ENCODE peak calls at places on chromosomes 6 and 20, in nine cellular contexts. One of them, this sample, is unnamed.

GRCh38 chr6:99611148-99611547 is 4.5 kb downstream of the PRDM13 start:
- DNase-seq in endothelial cell: no peak
- DNase-seq in lower lobe of right lung: no peak
- DNase-seq in RWPE1: no peak
- DNase-seq in astrocyte of the spinal cord: no peak
- DNase-seq in B cell: no peak
- DNase-seq in Calu3: no peak
- DNase-seq in neural crest cell: no peak
- DNase-seq in foreskin fibroblast: no peak
- DNase-seq in this sample: no peak

GRCh38 chr6:30646450-30647038 is 389 bp upstream of the C6orf136 start:
- DNase-seq in endothelial cell: peak; percentile 17
- DNase-seq in lower lobe of right lung: peak; percentile 97
- DNase-seq in RWPE1: no peak
- DNase-seq in astrocyte of the spinal cord: no peak
- DNase-seq in B cell: peak; percentile 95
- DNase-seq in Calu3: no peak
- DNase-seq in neural crest cell: no peak
- DNase-seq in foreskin fibroblast: no peak
- DNase-seq in this sample: peak; percentile 94

GRCh38 chr6:12529364-12530019 is 187.1 kb upstream of the PHACTR1 start:
- DNase-seq in endothelial cell: no peak
- DNase-seq in lower lobe of right lung: no peak
- DNase-seq in RWPE1: no peak
- DNase-seq in astrocyte of the spinal cord: no peak
- DNase-seq in B cell: no peak
- DNase-seq in Calu3: no peak
- DNase-seq in neural crest cell: no peak
- DNase-seq in foreskin fibroblast: no peak
- DNase-seq in this sample: no peak

GRCh38 chr20:61054411-61054810 is 197.7 kb upstream of the CDH4 start:
- DNase-seq in endothelial cell: no peak
- DNase-seq in lower lobe of right lung: no peak
- DNase-seq in RWPE1: no peak
- DNase-seq in astrocyte of the spinal cord: no peak
- DNase-seq in B cell: no peak
- DNase-seq in Calu3: no peak
- DNase-seq in neural crest cell: no peak
- DNase-seq in foreskin fibroblast: no peak
- DNase-seq in this sample: no peak

GRCh38 chr20:44428174-44429016 is 47.3 kb upstream of the TTPAL start:
- DNase-seq in endothelial cell: no peak
- DNase-seq in lower lobe of right lung: no peak
- DNase-seq in RWPE1: no peak
- DNase-seq in astrocyte of the spinal cord: no peak
- DNase-seq in B cell: no peak
- DNase-seq in Calu3: no peak
- DNase-seq in neural crest cell: no peak
- DNase-seq in foreskin fibroblast: no peak
- DNase-seq in this sample: no peak

GRCh38 chr6:8982659-8983058 is 547.3 kb upstream of the SLC35B3 start:
- DNase-seq in endothelial cell: no peak
- DNase-seq in lower lobe of right lung: no peak
- DNase-seq in RWPE1: no peak
- DNase-seq in astrocyte of the spinal cord: no peak
- DNase-seq in B cell: no peak
- DNase-seq in Calu3: no peak
- DNase-seq in neural crest cell: no peak
- DNase-seq in foreskin fibroblast: no peak
- DNase-seq in this sample: no peak

GRCh38 chr20:13396036-13396435 is 175.0 kb downstream of the ISM1 start:
- DNase-seq in endothelial cell: no peak
- DNase-seq in lower lobe of right lung: no peak
- DNase-seq in RWPE1: no peak
- DNase-seq in astrocyte of the spinal cord: peak; percentile 46
- DNase-seq in B cell: no peak
- DNase-seq in Calu3: no peak
- DNase-seq in neural crest cell: no peak
- DNase-seq in foreskin fibroblast: no peak
- DNase-seq in this sample: no peak

GRCh38 chr6:56911847-56912246 is 43.1 kb upstream of the BEND6 start:
- DNase-seq in endothelial cell: no peak
- DNase-seq in lower lobe of right lung: no peak
- DNase-seq in RWPE1: no peak
- DNase-seq in astrocyte of the spinal cord: peak; percentile 71
- DNase-seq in B cell: no peak
- DNase-seq in Calu3: no peak
- DNase-seq in neural crest cell: no peak
- DNase-seq in foreskin fibroblast: peak; percentile 80
- DNase-seq in this sample: no peak

GRCh38 chr20:63611646-63612045 is 15.3 kb downstream of the GMEB2 start:
- DNase-seq in endothelial cell: no peak
- DNase-seq in lower lobe of right lung: no peak
- DNase-seq in RWPE1: no peak
- DNase-seq in astrocyte of the spinal cord: no peak
- DNase-seq in B cell: no peak
- DNase-seq in Calu3: no peak
- DNase-seq in neural crest cell: no peak
- DNase-seq in foreskin fibroblast: no peak
- DNase-seq in this sample: no peak

GRCh38 chr6:139373928-139374356 is 506 bp downstream of the CITED2 start:
- DNase-seq in endothelial cell: no peak
- DNase-seq in lower lobe of right lung: no peak
- DNase-seq in RWPE1: no peak
- DNase-seq in astrocyte of the spinal cord: no peak
- DNase-seq in B cell: no peak
- DNase-seq in Calu3: no peak
- DNase-seq in neural crest cell: no peak
- DNase-seq in foreskin fibroblast: no peak
- DNase-seq in this sample: no peak

GRCh38 chr6:139376054-139376355 is 1.6 kb upstream of the CITED2 start:
- DNase-seq in endothelial cell: no peak
- DNase-seq in lower lobe of right lung: peak; percentile 72
- DNase-seq in RWPE1: peak; percentile 18
- DNase-seq in astrocyte of the spinal cord: no peak
- DNase-seq in B cell: no peak
- DNase-seq in Calu3: no peak
- DNase-seq in neural crest cell: no peak
- DNase-seq in foreskin fibroblast: no peak
- DNase-seq in this sample: peak; percentile 17

GRCh38 chr6:139376604-139377218 is 2.3 kb upstream of the CITED2 start:
- DNase-seq in endothelial cell: no peak
- DNase-seq in lower lobe of right lung: no peak
- DNase-seq in RWPE1: peak; percentile 50
- DNase-seq in astrocyte of the spinal cord: peak; percentile 43
- DNase-seq in B cell: no peak
- DNase-seq in Calu3: peak; percentile 18
- DNase-seq in neural crest cell: no peak
- DNase-seq in foreskin fibroblast: peak; percentile 47
- DNase-seq in this sample: no peak

GRCh38 chr6:139374357-139375238 is at the start of gene CITED2:
- DNase-seq in endothelial cell: peak; percentile 93
- DNase-seq in lower lobe of right lung: peak; percentile 94
- DNase-seq in RWPE1: peak; percentile 83
- DNase-seq in astrocyte of the spinal cord: peak; percentile 98
- DNase-seq in B cell: peak; percentile 96
- DNase-seq in Calu3: peak; percentile 88
- DNase-seq in neural crest cell: peak; percentile 91
- DNase-seq in foreskin fibroblast: peak; percentile 96
- DNase-seq in this sample: peak; percentile 93

DNA sequence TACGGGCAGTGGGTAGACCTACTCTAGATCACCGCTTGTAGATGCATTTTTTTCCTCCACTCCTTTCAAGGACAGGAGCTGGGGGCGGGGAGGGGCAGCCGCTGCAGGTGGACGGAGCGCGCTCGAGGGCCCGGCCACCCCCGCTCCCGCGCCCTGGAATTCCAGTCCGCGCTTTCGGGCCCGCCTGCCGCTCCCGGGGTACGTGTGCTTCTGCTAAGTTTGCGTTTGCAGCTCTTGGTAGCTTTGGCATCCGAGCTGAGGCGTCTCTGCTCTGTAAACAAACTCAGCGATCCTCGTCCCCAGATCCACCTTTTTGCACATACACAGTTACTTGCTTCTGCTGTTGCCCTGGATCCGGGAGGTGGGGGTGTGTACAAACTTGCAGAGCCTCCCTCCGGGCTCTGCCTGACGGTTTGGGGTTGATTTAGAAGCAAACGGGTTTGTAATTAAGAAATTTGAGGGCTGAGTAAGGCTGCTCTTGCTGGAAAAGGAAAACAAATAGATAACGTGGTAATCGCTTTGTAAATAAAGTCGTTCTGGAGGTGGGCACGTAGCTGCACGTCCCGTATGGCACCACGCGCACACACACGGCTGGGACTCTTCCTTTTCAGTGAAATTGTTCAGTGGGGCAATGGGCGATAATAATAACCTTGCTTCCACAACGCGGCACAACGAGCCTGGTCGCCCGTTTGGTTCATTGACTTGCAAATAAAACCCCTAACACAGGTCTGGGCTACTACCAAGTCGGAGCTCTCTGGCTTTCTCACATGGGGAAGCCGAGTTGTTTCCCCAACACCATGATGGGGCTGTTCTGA is 998 bp upstream of the CITED2 start:
- DNase-seq in endothelial cell: peak; percentile 88
- DNase-seq in lower lobe of right lung: peak; percentile 94
- DNase-seq in RWPE1: peak; percentile 80
- DNase-seq in astrocyte of the spinal cord: peak; percentile 98
- DNase-seq in B cell: peak; percentile 84
- DNase-seq in Calu3: peak; percentile 87
- DNase-seq in neural crest cell: peak; percentile 79
- DNase-seq in foreskin fibroblast: peak; percentile 99
- DNase-seq in this sample: peak; percentile 89
- TF ChIP-seq CTCF in endothelial cell: no peak
- TF ChIP-seq CTCF in lower lobe of right lung: no peak
- TF ChIP-seq CTCF in RWPE1: no peak
- TF ChIP-seq CTCF in astrocyte of the spinal cord: no peak
- TF ChIP-seq CTCF in B cell: no peak
- TF ChIP-seq CTCF in Calu3: no peak
- TF ChIP-seq CTCF in neural crest cell: no peak
- TF ChIP-seq CTCF in foreskin fibroblast: peak; percentile 4
- TF ChIP-seq CTCF in this sample: no peak

DNA sequence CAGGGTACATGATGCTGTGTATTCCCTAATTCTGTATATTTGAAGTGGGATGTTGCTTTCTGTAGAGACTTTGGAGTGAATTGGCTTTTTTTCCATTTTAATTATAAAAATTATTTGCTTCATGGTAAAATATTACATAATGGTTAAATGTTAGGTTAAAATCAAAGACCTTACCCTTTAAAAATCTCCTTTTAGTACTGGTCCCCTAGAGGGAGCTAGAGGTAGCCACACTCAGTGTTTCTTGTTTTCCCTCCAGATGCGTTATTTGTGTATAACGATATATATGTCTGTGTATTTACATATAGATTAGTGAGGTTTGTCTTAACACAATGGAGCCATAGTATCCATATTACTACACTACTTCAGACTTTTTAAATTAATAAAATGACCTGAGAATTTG is 146.7 kb downstream of the PLCB4 start:
- DNase-seq in endothelial cell: no peak
- DNase-seq in lower lobe of right lung: no peak
- DNase-seq in RWPE1: no peak
- DNase-seq in astrocyte of the spinal cord: no peak
- DNase-seq in B cell: no peak
- DNase-seq in Calu3: no peak
- DNase-seq in neural crest cell: no peak
- DNase-seq in foreskin fibroblast: no peak
- DNase-seq in this sample: no peak
- TF ChIP-seq CTCF in endothelial cell: no peak
- TF ChIP-seq CTCF in lower lobe of right lung: peak; percentile 11
- TF ChIP-seq CTCF in RWPE1: peak; percentile 11
- TF ChIP-seq CTCF in astrocyte of the spinal cord: peak; percentile 43
- TF ChIP-seq CTCF in B cell: no peak
- TF ChIP-seq CTCF in Calu3: no peak
- TF ChIP-seq CTCF in neural crest cell: peak; percentile 55
- TF ChIP-seq CTCF in foreskin fibroblast: peak; percentile 33
- TF ChIP-seq CTCF in this sample: peak; percentile 24

GRCh38 chr6:168053086-168053956 is 25.7 kb downstream of the FRMD1 start:
- DNase-seq in endothelial cell: no peak
- DNase-seq in lower lobe of right lung: no peak
- DNase-seq in RWPE1: no peak
- DNase-seq in astrocyte of the spinal cord: no peak
- DNase-seq in B cell: no peak
- DNase-seq in Calu3: no peak
- DNase-seq in neural crest cell: no peak
- DNase-seq in foreskin fibroblast: no peak
- DNase-seq in this sample: no peak
- TF ChIP-seq CTCF in endothelial cell: no peak
- TF ChIP-seq CTCF in lower lobe of right lung: no peak
- TF ChIP-seq CTCF in RWPE1: no peak
- TF ChIP-seq CTCF in astrocyte of the spinal cord: no peak
- TF ChIP-seq CTCF in B cell: no peak
- TF ChIP-seq CTCF in Calu3: no peak
- TF ChIP-seq CTCF in neural crest cell: no peak
- TF ChIP-seq CTCF in foreskin fibroblast: no peak
- TF ChIP-seq CTCF in this sample: no peak

GRCh38 chr6:40722553-40723258 is 135.5 kb upstream of the LRFN2 start:
- DNase-seq in endothelial cell: no peak
- DNase-seq in lower lobe of right lung: no peak
- DNase-seq in RWPE1: no peak
- DNase-seq in astrocyte of the spinal cord: peak; percentile 26
- DNase-seq in B cell: no peak
- DNase-seq in Calu3: no peak
- DNase-seq in neural crest cell: no peak
- DNase-seq in foreskin fibroblast: peak; percentile 35
- DNase-seq in this sample: no peak
- TF ChIP-seq CTCF in endothelial cell: no peak
- TF ChIP-seq CTCF in lower lobe of right lung: no peak
- TF ChIP-seq CTCF in RWPE1: no peak
- TF ChIP-seq CTCF in astrocyte of the spinal cord: no peak
- TF ChIP-seq CTCF in B cell: no peak
- TF ChIP-seq CTCF in Calu3: no peak
- TF ChIP-seq CTCF in neural crest cell: no peak
- TF ChIP-seq CTCF in foreskin fibroblast: no peak
- TF ChIP-seq CTCF in this sample: no peak